ENCODE peak calls at places on chromosomes 16 and 17, in five cellular contexts. W, B, G, J and A are unnamed samples.

GRCh38 chr17:410674-411401 is 58.2 kb upstream of the RPH3AL start:
- DNase-seq in W (no peak), B (peak; percentile 51), G (peak; percentile 85), J (no peak), A (no peak)

GRCh38 chr17:78879679-78880186 is 23.3 kb downstream of the CEP295NL start:
- DNase-seq in W (no peak), B (peak; percentile 55), G (peak; percentile 56), J (peak; percentile 69), A (no peak)

GRCh38 chr16:69311533-69312388 is 611 bp downstream of the VPS4A start:
- DNase-seq in W (peak; percentile 26), B (peak; percentile 74), G (peak; percentile 54), J (no peak), A (peak; percentile 35)

GRCh38 chr16:10946308-10946707 is 1.9 kb downstream of the CLEC16A start:
- DNase-seq in W (no peak), B (no peak), G (no peak), J (no peak), A (peak; percentile 70)

GRCh38 chr17:59428896-59429460 is 97.5 kb downstream of the YPEL2 start:
- DNase-seq in W (no peak), B (peak; percentile 23), G (no peak), J (no peak), A (no peak)

GRCh38 chr17:71084219-71084618 is 914.9 kb downstream of the KCNJ2 start:
- DNase-seq in W (peak; percentile 77), B (peak; percentile 23), G (peak; percentile 9), J (no peak), A (peak; percentile 30)

GRCh38 chr16:89697161-89697615 is 4.3 kb downstream of the SPATA2L start:
- DNase-seq in W (no peak), B (peak; percentile 41), G (no peak), J (no peak), A (no peak)

GRCh38 chr16:55035956-55036355 is 105.3 kb downstream of the IRX5 start:
- DNase-seq in W (no peak), B (no peak), G (no peak), J (peak; percentile 79), A (no peak)

GRCh38 chr17:40307001-40307690 is 1.8 kb upstream of the RARA start:
- DNase-seq in W (no peak), B (peak; percentile 50), G (peak; percentile 39), J (no peak), A (no peak)

GRCh38 chr16:23999663-24000062 is 163.9 kb downstream of the PRKCB start:
- DNase-seq in W (no peak), B (no peak), G (peak; percentile 91), J (no peak), A (no peak)

GRCh38 chr17:30565073-30565935 is 88.1 kb downstream of the GOSR1 start:
- DNase-seq in W (no peak), B (no peak), G (no peak), J (no peak), A (no peak)

GRCh38 chr17:58337126-58337599 is 8.6 kb upstream of the TSPOAP1 start:
- DNase-seq in W (no peak), B (peak; percentile 50), G (peak; percentile 75), J (no peak), A (no peak)

GRCh38 chr16:69553332-69553731 is 12.4 kb upstream of the NFAT5 start:
- DNase-seq in W (no peak), B (no peak), G (no peak), J (no peak), A (no peak)

GRCh38 chr17:44747566-44747965 is 11.2 kb upstream of the ADAM11 start:
- DNase-seq in W (no peak), B (no peak), G (no peak), J (no peak), A (no peak)

GRCh38 chr17:68470959-68471358 is 13.7 kb upstream of the WIPI1 start:
- DNase-seq in W (no peak), B (no peak), G (no peak), J (no peak), A (no peak)

GRCh38 chr16:2147981-2148671 is at the start of gene RAB26:
- DNase-seq in W (peak; percentile 85), B (peak; percentile 93), G (peak; percentile 42), J (no peak), A (peak; percentile 75)

GRCh38 chr17:71878998-71879397 is 241.8 kb upstream of the SOX9 start:
- DNase-seq in W (no peak), B (no peak), G (no peak), J (no peak), A (no peak)

GRCh38 chr17:74305865-74306654 is 20.0 kb upstream of the KIF19 start:
- DNase-seq in W (peak; percentile 44), B (no peak), G (no peak), J (no peak), A (no peak)

GRCh38 chr16:54506691-54507090 is 220.1 kb upstream of the IRX3 start:
- DNase-seq in W (no peak), B (no peak), G (no peak), J (no peak), A (no peak)

GRCh38 chr17:74736423-74737298 is at the start of gene RAB37:
- DNase-seq in W (no peak), B (peak; percentile 65), G (peak; percentile 62), J (no peak), A (no peak)

GRCh38 chr16:12095275-12096161 is 119.0 kb downstream of the SNX29 start:
- DNase-seq in W (peak; percentile 58), B (peak; percentile 72), G (peak; percentile 80), J (no peak), A (peak; percentile 45)

GRCh38 chr17:21452377-21453143 is 76.4 kb downstream of the KCNJ12 start:
- DNase-seq in W (peak; percentile 54), B (peak; percentile 47), G (peak; percentile 54), J (peak; percentile 4), A (peak; percentile 13)

GRCh38 chr17:40469805-40470675 is 26.8 kb downstream of the IGFBP4 start:
- DNase-seq in W (peak; percentile 4), B (no peak), G (no peak), J (no peak), A (no peak)

GRCh38 chr16:2296662-2297505 is 29.0 kb upstream of the RNPS1 start:
- DNase-seq in W (peak; percentile 42), B (peak; percentile 41), G (peak; percentile 38), J (no peak), A (no peak)

GRCh38 chr17:48244121-48244711 is 136.7 kb downstream of the SNX11 start:
- DNase-seq in W (peak; percentile 98), B (no peak), G (no peak), J (no peak), A (no peak)
- TF ChIP-seq CTCF in W (no peak), B (no peak), G (no peak), J (no peak), A (no peak)

DNA sequence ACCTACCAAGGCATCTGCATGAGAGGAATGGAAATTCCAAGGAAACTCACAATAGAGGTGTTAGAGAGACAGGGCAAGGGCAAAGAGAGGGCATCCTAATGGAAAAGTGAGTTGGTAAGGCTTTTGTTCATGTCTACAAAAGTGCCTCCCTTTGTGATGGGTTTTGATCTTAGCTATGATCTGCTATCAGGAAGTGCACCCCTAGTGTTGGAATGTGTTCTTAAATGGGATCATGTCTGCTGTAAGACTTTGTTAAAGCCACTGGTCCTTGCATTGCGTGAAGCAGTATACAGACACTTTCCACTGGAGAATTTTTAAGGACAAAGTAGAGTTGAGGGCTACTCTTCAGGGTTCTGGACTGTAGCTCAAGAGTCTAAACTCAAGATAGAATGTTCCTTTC is 92.0 kb downstream of the MAP2K6 start:
- DNase-seq in W (peak; percentile 49), B (no peak), G (no peak), J (no peak), A (no peak)
- TF ChIP-seq CTCF in W (peak; percentile 67), B (no peak), G (no peak), J (no peak), A (no peak)

GRCh38 chr17:32445075-32445427 is 741 bp downstream of the PSMD11 start:
- DNase-seq in W (peak; percentile 47), B (no peak), G (peak; percentile 51), J (no peak), A (peak; percentile 78)

GRCh38 chr17:32445497-32445896 is 1.2 kb downstream of the PSMD11 start:
- DNase-seq in W (no peak), B (no peak), G (no peak), J (no peak), A (no peak)

GRCh38 chr17:32444301-32445074 is at the start of gene PSMD11:
- DNase-seq in W (peak; percentile 94), B (peak; percentile 98), G (peak; percentile 99), J (peak; percentile 67), A (peak; percentile 98)

GRCh38 chr17:32441886-32442285 is 2.4 kb upstream of the PSMD11 start:
- DNase-seq in W (no peak), B (no peak), G (no peak), J (no peak), A (no peak)

GRCh38 chr17:32443827-32444300 is 446 bp upstream of the PSMD11 start:
- DNase-seq in W (no peak), B (no peak), G (no peak), J (no peak), A (no peak)
- TF ChIP-seq CTCF in W (no peak), B (no peak), G (peak; percentile 92), J (no peak), A (no peak)

DNA sequence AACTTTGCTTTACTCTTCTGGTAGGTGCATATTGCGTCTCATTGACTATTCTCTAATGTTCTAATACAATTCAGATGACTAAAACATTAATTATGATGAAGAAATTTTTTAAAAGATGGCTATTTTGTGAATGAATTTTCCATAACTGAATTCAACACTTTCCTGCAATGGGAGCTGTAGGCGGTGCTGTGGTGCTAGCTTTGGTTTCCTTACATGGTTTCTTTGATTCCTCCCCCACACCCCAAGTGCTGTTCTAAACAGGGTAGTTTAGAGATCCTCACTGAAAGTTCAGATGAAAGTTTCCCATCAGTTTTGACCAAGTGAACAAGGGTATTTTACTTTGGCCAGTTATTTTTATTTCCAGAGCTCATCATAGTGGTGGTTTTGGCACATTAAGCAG is 26.0 kb upstream of the MRC2 start:
- DNase-seq in W (no peak), B (no peak), G (peak; percentile 20), J (no peak), A (no peak)
- TF ChIP-seq CTCF in W (no peak), B (no peak), G (no peak), J (peak; percentile 61), A (no peak)

GRCh38 chr16:15608398-15609285 is 34.3 kb downstream of the MARF1 start:
- DNase-seq in W (no peak), B (no peak), G (no peak), J (no peak), A (no peak)
- TF ChIP-seq CTCF in W (no peak), B (no peak), G (no peak), J (no peak), A (no peak)